ENCODE peak calls at places on chromosomes 6 and 20, in eight cellular contexts. One of them, this sample, is unnamed.

GRCh38 chr20:19405958-19406357 is 193.5 kb downstream of the SLC24A3 start:
- DNase-seq in transverse colon: no peak
- DNase-seq in HepG2: no peak
- DNase-seq in sigmoid colon: no peak
- DNase-seq in GM12878: no peak
- DNase-seq in stomach: no peak
- DNase-seq in SK-N-SH: no peak
- DNase-seq in K562: no peak
- DNase-seq in this sample: peak

GRCh38 chr6:101302593-101302992 is 90.9 kb upstream of the GRIK2 start:
- DNase-seq in transverse colon: no peak
- DNase-seq in HepG2: no peak
- DNase-seq in sigmoid colon: no peak
- DNase-seq in GM12878: no peak
- DNase-seq in stomach: no peak
- DNase-seq in SK-N-SH: no peak
- DNase-seq in K562: no peak
- DNase-seq in this sample: no peak

GRCh38 chr6:74603676-74604075 is 602.2 kb downstream of the COL12A1 start:
- DNase-seq in transverse colon: no peak
- DNase-seq in HepG2: no peak
- DNase-seq in sigmoid colon: no peak
- DNase-seq in GM12878: no peak
- DNase-seq in stomach: no peak
- DNase-seq in SK-N-SH: no peak
- DNase-seq in K562: no peak
- DNase-seq in this sample: no peak

GRCh38 chr20:58389324-58389967 is 417 bp downstream of the VAPB start:
- DNase-seq in transverse colon: peak
- DNase-seq in HepG2: peak
- DNase-seq in sigmoid colon: peak
- DNase-seq in GM12878: no peak
- DNase-seq in stomach: peak
- DNase-seq in SK-N-SH: peak
- DNase-seq in K562: peak
- DNase-seq in this sample: peak

GRCh38 chr6:117463762-117464665 is 18.5 kb upstream of the DCBLD1 start:
- DNase-seq in transverse colon: no peak
- DNase-seq in HepG2: no peak
- DNase-seq in sigmoid colon: no peak
- DNase-seq in GM12878: no peak
- DNase-seq in stomach: no peak
- DNase-seq in SK-N-SH: no peak
- DNase-seq in K562: no peak
- DNase-seq in this sample: no peak

GRCh38 chr6:96811136-96811535 is 26.1 kb downstream of the GPR63 start:
- DNase-seq in transverse colon: no peak
- DNase-seq in HepG2: no peak
- DNase-seq in sigmoid colon: no peak
- DNase-seq in GM12878: no peak
- DNase-seq in stomach: no peak
- DNase-seq in SK-N-SH: no peak
- DNase-seq in K562: no peak
- DNase-seq in this sample: no peak

GRCh38 chr6:52361347-52361944 is 505 bp upstream of the PAQR8 start:
- DNase-seq in transverse colon: peak
- DNase-seq in HepG2: no peak
- DNase-seq in sigmoid colon: peak
- DNase-seq in GM12878: no peak
- DNase-seq in stomach: no peak
- DNase-seq in SK-N-SH: no peak
- DNase-seq in K562: peak
- DNase-seq in this sample: no peak

GRCh38 chr6:35474129-35474977 is 6.2 kb downstream of the RPL10A start:
- DNase-seq in transverse colon: no peak
- DNase-seq in HepG2: no peak
- DNase-seq in sigmoid colon: no peak
- DNase-seq in GM12878: no peak
- DNase-seq in stomach: no peak
- DNase-seq in SK-N-SH: no peak
- DNase-seq in K562: no peak
- DNase-seq in this sample: no peak

GRCh38 chr20:63554361-63555278 is 661 bp downstream of the FNDC11 start:
- DNase-seq in transverse colon: no peak
- DNase-seq in HepG2: no peak
- DNase-seq in sigmoid colon: no peak
- DNase-seq in GM12878: no peak
- DNase-seq in stomach: no peak
- DNase-seq in SK-N-SH: no peak
- DNase-seq in K562: no peak
- DNase-seq in this sample: peak

GRCh38 chr6:125512621-125513020 is 210.9 kb upstream of the HDDC2 start:
- DNase-seq in transverse colon: no peak
- DNase-seq in HepG2: peak
- DNase-seq in sigmoid colon: no peak
- DNase-seq in GM12878: no peak
- DNase-seq in stomach: no peak
- DNase-seq in SK-N-SH: no peak
- DNase-seq in K562: peak
- DNase-seq in this sample: no peak

GRCh38 chr6:166010136-166010535 is 157.5 kb downstream of the TBXT start:
- DNase-seq in transverse colon: no peak
- DNase-seq in HepG2: no peak
- DNase-seq in sigmoid colon: no peak
- DNase-seq in GM12878: no peak
- DNase-seq in stomach: no peak
- DNase-seq in SK-N-SH: no peak
- DNase-seq in K562: no peak
- DNase-seq in this sample: no peak

GRCh38 chr6:11232968-11233626 is 629 bp upstream of the NEDD9 start:
- DNase-seq in transverse colon: peak
- DNase-seq in HepG2: peak
- DNase-seq in sigmoid colon: no peak
- DNase-seq in GM12878: no peak
- DNase-seq in stomach: no peak
- DNase-seq in SK-N-SH: no peak
- DNase-seq in K562: peak
- DNase-seq in this sample: no peak

GRCh38 chr20:51108638-51109363 is 85.9 kb upstream of the KCNG1 start:
- DNase-seq in transverse colon: no peak
- DNase-seq in HepG2: no peak
- DNase-seq in sigmoid colon: no peak
- DNase-seq in GM12878: no peak
- DNase-seq in stomach: no peak
- DNase-seq in SK-N-SH: no peak
- DNase-seq in K562: no peak
- DNase-seq in this sample: no peak

GRCh38 chr6:97626586-97627441 is 343.8 kb upstream of the MMS22L start:
- DNase-seq in transverse colon: no peak
- DNase-seq in HepG2: no peak
- DNase-seq in sigmoid colon: no peak
- DNase-seq in GM12878: no peak
- DNase-seq in stomach: no peak
- DNase-seq in SK-N-SH: no peak
- DNase-seq in K562: no peak
- DNase-seq in this sample: no peak

GRCh38 chr6:43942011-43942442 is 172.0 kb downstream of the VEGFA start:
- DNase-seq in transverse colon: no peak
- DNase-seq in HepG2: no peak
- DNase-seq in sigmoid colon: peak
- DNase-seq in GM12878: no peak
- DNase-seq in stomach: no peak
- DNase-seq in SK-N-SH: peak
- DNase-seq in K562: no peak
- DNase-seq in this sample: no peak

GRCh38 chr6:47420394-47421371 is 56.9 kb upstream of the CD2AP start:
- DNase-seq in transverse colon: no peak
- DNase-seq in HepG2: no peak
- DNase-seq in sigmoid colon: no peak
- DNase-seq in GM12878: no peak
- DNase-seq in stomach: no peak
- DNase-seq in SK-N-SH: no peak
- DNase-seq in K562: peak
- DNase-seq in this sample: no peak

GRCh38 chr6:91141352-91141751 is 554.5 kb upstream of the MAP3K7 start:
- DNase-seq in transverse colon: no peak
- DNase-seq in HepG2: no peak
- DNase-seq in sigmoid colon: no peak
- DNase-seq in GM12878: no peak
- DNase-seq in stomach: no peak
- DNase-seq in SK-N-SH: no peak
- DNase-seq in K562: no peak
- DNase-seq in this sample: no peak

GRCh38 chr20:62240015-62240685 is 1.8 kb downstream of the OSBPL2 start:
- DNase-seq in transverse colon: no peak
- DNase-seq in HepG2: no peak
- DNase-seq in sigmoid colon: no peak
- DNase-seq in GM12878: no peak
- DNase-seq in stomach: no peak
- DNase-seq in SK-N-SH: no peak
- DNase-seq in K562: no peak
- DNase-seq in this sample: peak

GRCh38 chr6:33317668-33318425 is at the start of gene ZBTB22:
- DNase-seq in transverse colon: peak
- DNase-seq in HepG2: peak
- DNase-seq in sigmoid colon: peak
- DNase-seq in GM12878: peak
- DNase-seq in stomach: peak
- DNase-seq in SK-N-SH: peak
- DNase-seq in K562: peak
- DNase-seq in this sample: peak
- TF ChIP-seq POLR2AphosphoS5 in transverse colon: peak
- TF ChIP-seq POLR2AphosphoS5 in HepG2: peak
- TF ChIP-seq POLR2AphosphoS5 in sigmoid colon: peak
- TF ChIP-seq POLR2AphosphoS5 in GM12878: no peak
- TF ChIP-seq POLR2AphosphoS5 in stomach: peak
- TF ChIP-seq POLR2AphosphoS5 in SK-N-SH: peak
- TF ChIP-seq POLR2AphosphoS5 in K562: peak
- TF ChIP-seq POLR2AphosphoS5 in this sample: peak

GRCh38 chr6:111971866-111972532 is 81.9 kb upstream of the CCN6 start:
- DNase-seq in transverse colon: no peak
- DNase-seq in HepG2: no peak
- DNase-seq in sigmoid colon: no peak
- DNase-seq in GM12878: no peak
- DNase-seq in stomach: no peak
- DNase-seq in SK-N-SH: no peak
- DNase-seq in K562: no peak
- DNase-seq in this sample: no peak

GRCh38 chr6:111971181-111971829 is 82.6 kb upstream of the CCN6 start:
- DNase-seq in transverse colon: no peak
- DNase-seq in HepG2: no peak
- DNase-seq in sigmoid colon: no peak
- DNase-seq in GM12878: no peak
- DNase-seq in stomach: no peak
- DNase-seq in SK-N-SH: no peak
- DNase-seq in K562: no peak
- DNase-seq in this sample: no peak

GRCh38 chr6:111973897-111974639 is 79.8 kb upstream of the CCN6 start:
- DNase-seq in transverse colon: no peak
- DNase-seq in HepG2: no peak
- DNase-seq in sigmoid colon: no peak
- DNase-seq in GM12878: no peak
- DNase-seq in stomach: no peak
- DNase-seq in SK-N-SH: no peak
- DNase-seq in K562: no peak
- DNase-seq in this sample: no peak

GRCh38 chr6:111975501-111975900 is 78.4 kb upstream of the CCN6 start:
- DNase-seq in transverse colon: no peak
- DNase-seq in HepG2: no peak
- DNase-seq in sigmoid colon: no peak
- DNase-seq in GM12878: no peak
- DNase-seq in stomach: no peak
- DNase-seq in SK-N-SH: no peak
- DNase-seq in K562: no peak
- DNase-seq in this sample: no peak

GRCh38 chr6:111972714-111973678 is 80.9 kb upstream of the CCN6 start:
- DNase-seq in transverse colon: peak
- DNase-seq in HepG2: no peak
- DNase-seq in sigmoid colon: peak
- DNase-seq in GM12878: no peak
- DNase-seq in stomach: no peak
- DNase-seq in SK-N-SH: peak
- DNase-seq in K562: no peak
- DNase-seq in this sample: peak
- TF ChIP-seq EP300 in transverse colon: no peak
- TF ChIP-seq EP300 in HepG2: no peak
- TF ChIP-seq EP300 in sigmoid colon: no peak
- TF ChIP-seq EP300 in GM12878: no peak
- TF ChIP-seq EP300 in stomach: no peak
- TF ChIP-seq EP300 in SK-N-SH: peak
- TF ChIP-seq EP300 in K562: no peak
- TF ChIP-seq EP300 in this sample: no peak

DNA sequence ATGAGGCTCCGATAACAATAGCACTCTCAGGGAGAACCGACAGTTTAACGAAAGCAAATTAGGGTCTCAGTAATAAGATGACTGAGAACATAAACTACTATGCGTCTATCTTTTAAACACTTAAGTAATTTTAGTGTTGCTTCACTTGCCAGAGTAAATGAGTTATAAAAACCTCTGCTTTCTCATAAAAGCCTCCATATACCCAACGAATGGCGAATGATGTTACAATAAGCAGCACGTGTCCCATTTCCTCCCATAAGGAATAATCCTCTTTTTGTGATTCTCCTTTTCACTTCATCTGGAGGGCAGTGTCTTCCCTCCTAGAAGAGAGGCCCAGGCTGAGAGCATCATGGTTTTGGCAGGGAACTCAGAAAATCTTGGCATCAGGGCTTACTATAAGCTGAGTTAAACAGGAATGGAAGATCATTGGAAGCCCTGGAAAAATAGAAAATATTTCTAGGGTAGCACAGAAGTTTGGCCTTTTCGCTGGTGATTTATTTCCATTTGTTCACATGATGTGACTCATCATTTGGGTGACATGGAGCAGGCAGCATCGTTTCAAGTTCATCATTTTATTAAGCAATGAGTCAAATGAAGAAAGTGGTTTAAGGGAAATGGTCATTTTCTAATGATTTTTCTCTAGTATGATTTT is 255.4 kb downstream of the ATXN1 start:
- DNase-seq in transverse colon: peak
- DNase-seq in HepG2: no peak
- DNase-seq in sigmoid colon: peak
- DNase-seq in GM12878: no peak
- DNase-seq in stomach: no peak
- DNase-seq in SK-N-SH: no peak
- DNase-seq in K562: no peak
- DNase-seq in this sample: no peak
- TF ChIP-seq POLR2AphosphoS5 in transverse colon: peak
- TF ChIP-seq POLR2AphosphoS5 in HepG2: no peak
- TF ChIP-seq POLR2AphosphoS5 in sigmoid colon: peak
- TF ChIP-seq POLR2AphosphoS5 in GM12878: no peak
- TF ChIP-seq POLR2AphosphoS5 in stomach: no peak
- TF ChIP-seq POLR2AphosphoS5 in SK-N-SH: no peak
- TF ChIP-seq POLR2AphosphoS5 in K562: no peak
- TF ChIP-seq POLR2AphosphoS5 in this sample: no peak

GRCh38 chr6:116159782-116160524 is 34.0 kb upstream of the COL10A1 start:
- DNase-seq in transverse colon: no peak
- DNase-seq in HepG2: no peak
- DNase-seq in sigmoid colon: no peak
- DNase-seq in GM12878: no peak
- DNase-seq in stomach: no peak
- DNase-seq in SK-N-SH: no peak
- DNase-seq in K562: no peak
- DNase-seq in this sample: no peak
- TF ChIP-seq EP300 in transverse colon: no peak
- TF ChIP-seq EP300 in HepG2: no peak
- TF ChIP-seq EP300 in sigmoid colon: no peak
- TF ChIP-seq EP300 in GM12878: no peak
- TF ChIP-seq EP300 in stomach: no peak
- TF ChIP-seq EP300 in SK-N-SH: peak
- TF ChIP-seq EP300 in K562: no peak
- TF ChIP-seq EP300 in this sample: no peak